ENCODE peak calls at places on chromosomes 6 and 20, in six cellular contexts. U, M, H, E, P and Y are unnamed samples. For H3K27me3, the result is how much of the 10 kb centered on the place peaks cover.

GRCh38 chr6:170444811-170445211 is 108.3 kb downstream of the PSMB1 start:
- DNase-seq in U (no peak), M (no peak), H (no peak), E (no peak), P (no peak), Y (no peak)

GRCh38 chr6:43287717-43288679 is 10.1 kb upstream of the SLC22A7 start:
- DNase-seq in U (no peak), M (no peak), H (no peak), E (no peak), P (no peak), Y (no peak)

GRCh38 chr6:9532621-9533557 is 882.0 kb downstream of the TFAP2A start:
- DNase-seq in U (no peak), M (no peak), H (no peak), E (no peak), P (no peak), Y (no peak)

GRCh38 chr6:21352131-21352530 is 241.4 kb upstream of the SOX4 start:
- DNase-seq in U (no peak), M (no peak), H (no peak), E (no peak), P (no peak), Y (no peak)

GRCh38 chr6:82397962-82398692 is 34.5 kb downstream of the TPBG start:
- DNase-seq in U (peak), M (peak), H (no peak), E (no peak), P (no peak), Y (no peak)

GRCh38 chr6:36927691-36928546 is 26.6 kb upstream of the PI16 start:
- DNase-seq in U (no peak), M (peak), H (no peak), E (no peak), P (peak), Y (no peak)

GRCh38 chr6:161394437-161394836 is 120.6 kb upstream of the AGPAT4 start:
- DNase-seq in U (no peak), M (no peak), H (no peak), E (no peak), P (no peak), Y (no peak)

GRCh38 chr6:152941746-152942145 is 41.1 kb downstream of the FBXO5 start:
- DNase-seq in U (no peak), M (no peak), H (no peak), E (no peak), P (no peak), Y (no peak)

GRCh38 chr20:51731771-51732453 is 36.3 kb downstream of the ATP9A start:
- DNase-seq in U (peak), M (peak), H (no peak), E (no peak), P (no peak), Y (no peak)
- H3K27ac ChIP-seq in U (peak), M (no peak), H (no peak), E (peak), P (peak), Y (no peak)

GRCh38 chr6:41423002-41423401 is 87.6 kb downstream of the NCR2 start:
- DNase-seq in U (no peak), M (no peak), H (no peak), E (no peak), P (no peak), Y (no peak)
- H3K27me3 ChIP-seq in U (under half), M (half or more), H (under half), E (under half), P (under half), Y (under half)

GRCh38 chr6:167054987-167055386 is 55.8 kb downstream of the CEP43 start:
- DNase-seq in U (no peak), M (no peak), H (no peak), E (no peak), P (no peak), Y (no peak)

GRCh38 chr6:167056370-167056769 is 57.2 kb downstream of the CEP43 start:
- DNase-seq in U (no peak), M (peak), H (no peak), E (no peak), P (no peak), Y (no peak)

GRCh38 chr6:167058261-167058660 is 59.1 kb downstream of the CEP43 start:
- DNase-seq in U (no peak), M (peak), H (no peak), E (no peak), P (no peak), Y (no peak)
- H3K27ac ChIP-seq in U (no peak), M (no peak), H (no peak), E (no peak), P (no peak), Y (no peak)

GRCh38 chr6:159778131-159778530 is 11.3 kb downstream of the TCP1 start:
- DNase-seq in U (no peak), M (no peak), H (no peak), E (no peak), P (no peak), Y (no peak)

GRCh38 chr6:159777240-159777904 is 12.0 kb downstream of the TCP1 start:
- DNase-seq in U (no peak), M (no peak), H (peak), E (no peak), P (no peak), Y (no peak)

DNA sequence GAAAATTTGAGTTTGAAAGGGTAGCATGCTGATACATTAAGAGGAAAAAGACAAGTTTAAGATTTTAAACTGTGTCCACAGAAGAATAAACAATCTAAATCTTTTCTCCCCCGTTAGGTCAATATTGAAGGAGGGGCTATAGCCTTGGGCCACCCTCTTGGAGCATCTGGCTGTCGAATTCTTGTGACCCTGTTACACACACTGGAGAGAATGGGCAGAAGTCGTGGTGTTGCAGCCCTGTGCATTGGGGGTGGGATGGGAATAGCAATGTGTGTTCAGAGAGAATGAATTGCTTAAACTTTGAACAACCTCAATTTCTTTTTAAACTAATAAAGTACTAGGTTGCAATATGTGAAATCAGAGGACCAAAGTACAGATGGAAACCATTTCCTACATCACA is 10.9 kb downstream of the TCP1 start:
- DNase-seq in U (no peak), M (no peak), H (no peak), E (no peak), P (no peak), Y (no peak)
- H3K27me3 ChIP-seq in U (under half), M (under half), H (under half), E (under half), P (under half), Y (under half)

GRCh38 chr6:169250660-169251059 is 3.0 kb downstream of the THBS2 start:
- DNase-seq in U (peak), M (peak), H (no peak), E (no peak), P (peak), Y (no peak)
- H3K27ac ChIP-seq in U (peak), M (peak), H (no peak), E (peak), P (peak), Y (no peak)

GRCh38 chr6:7769702-7770101 is 43.8 kb downstream of the BMP6 start:
- DNase-seq in U (peak), M (peak), H (no peak), E (no peak), P (no peak), Y (no peak)

GRCh38 chr6:7770601-7771000 is 44.7 kb downstream of the BMP6 start:
- DNase-seq in U (no peak), M (no peak), H (no peak), E (no peak), P (no peak), Y (no peak)

GRCh38 chr6:7773914-7774313 is 48.0 kb downstream of the BMP6 start:
- DNase-seq in U (no peak), M (no peak), H (no peak), E (no peak), P (no peak), Y (no peak)

GRCh38 chr6:7773322-7773721 is 47.4 kb downstream of the BMP6 start:
- DNase-seq in U (no peak), M (no peak), H (no peak), E (no peak), P (no peak), Y (no peak)

GRCh38 chr6:7770111-7770510 is 44.2 kb downstream of the BMP6 start:
- DNase-seq in U (no peak), M (no peak), H (no peak), E (no peak), P (no peak), Y (no peak)
- H3K27me3 ChIP-seq in U (under half), M (under half), H (under half), E (under half), P (under half), Y (under half)

GRCh38 chr20:58213112-58213511 is 15.3 kb downstream of the ANKRD60 start:
- DNase-seq in U (no peak), M (no peak), H (no peak), E (no peak), P (no peak), Y (no peak)

GRCh38 chr20:58214310-58214709 is 14.1 kb downstream of the ANKRD60 start:
- DNase-seq in U (no peak), M (no peak), H (no peak), E (no peak), P (no peak), Y (no peak)

GRCh38 chr20:58216334-58216733 is 12.1 kb downstream of the ANKRD60 start:
- DNase-seq in U (peak), M (no peak), H (no peak), E (no peak), P (no peak), Y (no peak)

GRCh38 chr20:58213716-58214115 is 14.7 kb downstream of the ANKRD60 start:
- DNase-seq in U (no peak), M (no peak), H (no peak), E (no peak), P (no peak), Y (no peak)

GRCh38 chr20:58215116-58215515 is 13.3 kb downstream of the ANKRD60 start:
- DNase-seq in U (no peak), M (no peak), H (no peak), E (no peak), P (no peak), Y (no peak)
- H3K27ac ChIP-seq in U (no peak), M (no peak), H (no peak), E (no peak), P (no peak), Y (no peak)